ENCODE peak calls at places on chromosomes 11 and 22, in nine cellular contexts. One of them, this sample, is unnamed.
A peak's percentile ranks its signal among the peaks of the same experiment; 100 is the strongest.

GRCh38 chr22:32202539-32203180 is 2.2 kb downstream of the RFPL2 start:
- DNase-seq in heart left ventricle: peak; percentile 53
- DNase-seq in adrenal gland: peak; percentile 33
- DNase-seq in thoracic aorta: no peak
- DNase-seq in fibroblast of lung: peak; percentile 16
- DNase-seq in right lobe of liver: peak; percentile 76
- DNase-seq in cardiac muscle cell: peak; percentile 78
- DNase-seq in CD4-positive, alpha-beta memory T cell: peak; percentile 56
- DNase-seq in right atrium auricular region: no peak
- DNase-seq in this sample: no peak

GRCh38 chr11:19951558-19952083 is 208.7 kb downstream of the DBX1 start:
- DNase-seq in right lobe of liver: no peak
- DNase-seq in thoracic aorta: no peak
- DNase-seq in adrenal gland: no peak
- DNase-seq in heart left ventricle: no peak
- DNase-seq in right atrium auricular region: no peak
- DNase-seq in CD4-positive, alpha-beta memory T cell: no peak
- DNase-seq in cardiac muscle cell: peak; percentile 71
- DNase-seq in fibroblast of lung: peak; percentile 71
- DNase-seq in this sample: no peak

GRCh38 chr11:59078435-59078834 is 7.7 kb upstream of the GLYATL1B start:
- DNase-seq in adrenal gland: no peak
- DNase-seq in CD4-positive, alpha-beta memory T cell: no peak
- DNase-seq in thoracic aorta: no peak
- DNase-seq in fibroblast of lung: no peak
- DNase-seq in right atrium auricular region: no peak
- DNase-seq in right lobe of liver: no peak
- DNase-seq in cardiac muscle cell: no peak
- DNase-seq in heart left ventricle: no peak
- DNase-seq in this sample: no peak

GRCh38 chr11:26286472-26287066 is 45.4 kb upstream of the ANO3 start:
- DNase-seq in CD4-positive, alpha-beta memory T cell: no peak
- DNase-seq in adrenal gland: no peak
- DNase-seq in thoracic aorta: no peak
- DNase-seq in fibroblast of lung: peak; percentile 60
- DNase-seq in heart left ventricle: no peak
- DNase-seq in right atrium auricular region: no peak
- DNase-seq in right lobe of liver: no peak
- DNase-seq in cardiac muscle cell: peak; percentile 62
- DNase-seq in this sample: no peak

GRCh38 chr11:10674991-10675440 is 18.5 kb downstream of the IRAG1 start:
- DNase-seq in right atrium auricular region: peak; percentile 75
- DNase-seq in thoracic aorta: peak; percentile 64
- DNase-seq in heart left ventricle: peak; percentile 66
- DNase-seq in fibroblast of lung: no peak
- DNase-seq in cardiac muscle cell: no peak
- DNase-seq in adrenal gland: no peak
- DNase-seq in right lobe of liver: no peak
- DNase-seq in CD4-positive, alpha-beta memory T cell: no peak
- DNase-seq in this sample: no peak

GRCh38 chr11:16809901-16810668 is 71.6 kb downstream of the C11orf58 start:
- DNase-seq in adrenal gland: peak; percentile 77
- DNase-seq in right atrium auricular region: peak; percentile 69
- DNase-seq in cardiac muscle cell: no peak
- DNase-seq in thoracic aorta: no peak
- DNase-seq in right lobe of liver: peak; percentile 59
- DNase-seq in CD4-positive, alpha-beta memory T cell: no peak
- DNase-seq in heart left ventricle: peak; percentile 82
- DNase-seq in fibroblast of lung: peak; percentile 74
- DNase-seq in this sample: no peak

GRCh38 chr11:120929664-120930154 is 94.2 kb upstream of the TBCEL start:
- DNase-seq in CD4-positive, alpha-beta memory T cell: no peak
- DNase-seq in cardiac muscle cell: peak; percentile 91
- DNase-seq in fibroblast of lung: peak; percentile 46
- DNase-seq in adrenal gland: peak; percentile 42
- DNase-seq in heart left ventricle: peak; percentile 44
- DNase-seq in right lobe of liver: peak; percentile 42
- DNase-seq in thoracic aorta: no peak
- DNase-seq in right atrium auricular region: no peak
- DNase-seq in this sample: no peak

GRCh38 chr22:39522567-39523300 is 2.4 kb downstream of the ATF4 start:
- DNase-seq in adrenal gland: peak; percentile 63
- DNase-seq in right atrium auricular region: no peak
- DNase-seq in cardiac muscle cell: peak; percentile 51
- DNase-seq in thoracic aorta: no peak
- DNase-seq in heart left ventricle: no peak
- DNase-seq in fibroblast of lung: peak; percentile 71
- DNase-seq in right lobe of liver: no peak
- DNase-seq in CD4-positive, alpha-beta memory T cell: peak; percentile 43
- DNase-seq in this sample: no peak

GRCh38 chr11:6438979-6439571 is 1.7 kb downstream of the HPX start:
- DNase-seq in heart left ventricle: peak; percentile 51
- DNase-seq in adrenal gland: peak; percentile 72
- DNase-seq in right lobe of liver: peak; percentile 33
- DNase-seq in fibroblast of lung: peak; percentile 57
- DNase-seq in thoracic aorta: no peak
- DNase-seq in CD4-positive, alpha-beta memory T cell: no peak
- DNase-seq in cardiac muscle cell: peak; percentile 68
- DNase-seq in right atrium auricular region: no peak
- DNase-seq in this sample: peak; percentile 9

GRCh38 chr11:65487467-65488272 is 11.2 kb upstream of the MALAT1 start:
- DNase-seq in fibroblast of lung: peak; percentile 100
- DNase-seq in heart left ventricle: peak; percentile 99
- DNase-seq in thoracic aorta: peak; percentile 99
- DNase-seq in CD4-positive, alpha-beta memory T cell: peak; percentile 36
- DNase-seq in cardiac muscle cell: peak; percentile 99
- DNase-seq in adrenal gland: peak; percentile 100
- DNase-seq in right atrium auricular region: peak; percentile 100
- DNase-seq in right lobe of liver: peak; percentile 95
- DNase-seq in this sample: no peak

GRCh38 chr11:125952973-125953372 is 7.1 kb downstream of the VSIG10L2 start:
- DNase-seq in fibroblast of lung: peak; percentile 38
- DNase-seq in thoracic aorta: no peak
- DNase-seq in adrenal gland: peak; percentile 7
- DNase-seq in heart left ventricle: peak; percentile 58
- DNase-seq in CD4-positive, alpha-beta memory T cell: no peak
- DNase-seq in right lobe of liver: no peak
- DNase-seq in right atrium auricular region: peak; percentile 76
- DNase-seq in cardiac muscle cell: no peak
- DNase-seq in this sample: no peak

GRCh38 chr22:48802576-48802975 is 1025.1 kb downstream of the BRD1 start:
- DNase-seq in right lobe of liver: no peak
- DNase-seq in cardiac muscle cell: no peak
- DNase-seq in heart left ventricle: no peak
- DNase-seq in right atrium auricular region: no peak
- DNase-seq in fibroblast of lung: no peak
- DNase-seq in CD4-positive, alpha-beta memory T cell: no peak
- DNase-seq in thoracic aorta: no peak
- DNase-seq in adrenal gland: no peak
- DNase-seq in this sample: no peak
- H3K9me3 ChIP-seq in right lobe of liver: no peaks in the 10 kb centered on the region
- H3K9me3 ChIP-seq in cardiac muscle cell: no peaks in the 10 kb centered on the region
- H3K9me3 ChIP-seq in heart left ventricle: no peaks in the 10 kb centered on the region
- H3K9me3 ChIP-seq in right atrium auricular region: no peaks in the 10 kb centered on the region
- H3K9me3 ChIP-seq in fibroblast of lung: peaks cover 3% of the 10 kb centered on the region
- H3K9me3 ChIP-seq in CD4-positive, alpha-beta memory T cell: no peaks in the 10 kb centered on the region
- H3K9me3 ChIP-seq in thoracic aorta: no peaks in the 10 kb centered on the region
- H3K9me3 ChIP-seq in adrenal gland: no peaks in the 10 kb centered on the region
- H3K9me3 ChIP-seq in this sample: no peaks in the 10 kb centered on the region

DNA sequence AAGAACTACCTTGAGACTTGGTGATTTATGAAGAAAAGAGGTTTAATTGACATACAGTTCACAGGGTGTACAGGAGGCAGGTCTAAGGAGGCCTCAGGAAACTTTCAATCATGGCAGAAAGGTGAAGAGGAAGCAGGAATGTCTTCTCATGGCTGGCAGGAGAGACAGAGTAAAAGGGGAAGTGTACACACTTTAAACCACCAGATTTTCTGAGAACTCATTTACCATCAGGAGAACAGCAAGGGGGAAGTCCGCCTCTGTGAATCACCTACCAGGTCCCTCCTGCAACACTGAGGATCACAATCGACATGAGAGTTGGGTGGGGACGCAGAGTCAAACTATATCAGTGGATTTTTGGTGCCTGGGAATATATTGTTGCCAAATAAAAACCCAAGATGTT is 40.3 kb upstream of the OR5D13 start:
- DNase-seq in adrenal gland: no peak
- DNase-seq in CD4-positive, alpha-beta memory T cell: no peak
- DNase-seq in fibroblast of lung: no peak
- DNase-seq in heart left ventricle: no peak
- DNase-seq in cardiac muscle cell: no peak
- DNase-seq in thoracic aorta: no peak
- DNase-seq in right atrium auricular region: no peak
- DNase-seq in right lobe of liver: no peak
- DNase-seq in this sample: no peak
- H3K9me3 ChIP-seq in adrenal gland: no peaks in the 10 kb centered on the region
- H3K9me3 ChIP-seq in CD4-positive, alpha-beta memory T cell: no peaks in the 10 kb centered on the region
- H3K9me3 ChIP-seq in fibroblast of lung: no peaks in the 10 kb centered on the region
- H3K9me3 ChIP-seq in heart left ventricle: no peaks in the 10 kb centered on the region
- H3K9me3 ChIP-seq in cardiac muscle cell: no peaks in the 10 kb centered on the region
- H3K9me3 ChIP-seq in thoracic aorta: no peaks in the 10 kb centered on the region
- H3K9me3 ChIP-seq in right atrium auricular region: no peaks in the 10 kb centered on the region
- H3K9me3 ChIP-seq in right lobe of liver: no peaks in the 10 kb centered on the region
- H3K9me3 ChIP-seq in this sample: no peaks in the 10 kb centered on the region

DNA sequence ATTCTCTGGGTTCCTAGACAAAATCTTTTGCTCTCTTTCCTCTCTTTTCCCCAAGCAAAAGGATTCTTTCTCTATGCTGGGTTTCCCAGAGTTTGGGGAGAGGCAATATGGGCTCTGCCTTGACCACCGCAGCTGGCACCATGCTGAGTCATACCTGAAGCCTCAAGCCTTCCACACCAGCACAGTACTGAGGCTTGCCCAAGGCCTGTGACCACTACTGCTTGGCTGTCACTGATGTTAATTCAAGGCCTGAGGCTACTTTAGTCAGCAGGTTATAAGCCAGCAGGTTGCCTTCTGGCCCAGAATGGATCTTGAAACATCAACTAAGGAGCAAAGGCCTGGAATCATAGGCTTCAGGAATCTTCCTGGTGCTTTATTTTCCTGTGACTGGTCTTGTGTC is 185.3 kb downstream of the DYNC2H1 start:
- DNase-seq in thoracic aorta: no peak
- DNase-seq in adrenal gland: no peak
- DNase-seq in heart left ventricle: no peak
- DNase-seq in CD4-positive, alpha-beta memory T cell: no peak
- DNase-seq in right atrium auricular region: no peak
- DNase-seq in right lobe of liver: no peak
- DNase-seq in fibroblast of lung: no peak
- DNase-seq in cardiac muscle cell: no peak
- DNase-seq in this sample: no peak
- H3K9me3 ChIP-seq in thoracic aorta: peaks cover 34% of the 10 kb centered on the region
- H3K9me3 ChIP-seq in adrenal gland: no peaks in the 10 kb centered on the region
- H3K9me3 ChIP-seq in heart left ventricle: peaks cover 45% of the 10 kb centered on the region
- H3K9me3 ChIP-seq in CD4-positive, alpha-beta memory T cell: no peaks in the 10 kb centered on the region
- H3K9me3 ChIP-seq in right atrium auricular region: no peaks in the 10 kb centered on the region
- H3K9me3 ChIP-seq in right lobe of liver: no peaks in the 10 kb centered on the region
- H3K9me3 ChIP-seq in fibroblast of lung: no peaks in the 10 kb centered on the region
- H3K9me3 ChIP-seq in cardiac muscle cell: no peaks in the 10 kb centered on the region
- H3K9me3 ChIP-seq in this sample: peaks cover 13% of the 10 kb centered on the region

GRCh38 chr11:29755474-29755873 is 261.4 kb downstream of the KCNA4 start:
- DNase-seq in adrenal gland: no peak
- DNase-seq in CD4-positive, alpha-beta memory T cell: no peak
- DNase-seq in right atrium auricular region: no peak
- DNase-seq in fibroblast of lung: no peak
- DNase-seq in thoracic aorta: no peak
- DNase-seq in cardiac muscle cell: no peak
- DNase-seq in right lobe of liver: no peak
- DNase-seq in heart left ventricle: no peak
- DNase-seq in this sample: no peak
- H3K9me3 ChIP-seq in adrenal gland: no peaks in the 10 kb centered on the region
- H3K9me3 ChIP-seq in CD4-positive, alpha-beta memory T cell: no peaks in the 10 kb centered on the region
- H3K9me3 ChIP-seq in right atrium auricular region: no peaks in the 10 kb centered on the region
- H3K9me3 ChIP-seq in fibroblast of lung: no peaks in the 10 kb centered on the region
- H3K9me3 ChIP-seq in thoracic aorta: no peaks in the 10 kb centered on the region
- H3K9me3 ChIP-seq in cardiac muscle cell: no peaks in the 10 kb centered on the region
- H3K9me3 ChIP-seq in right lobe of liver: no peaks in the 10 kb centered on the region
- H3K9me3 ChIP-seq in heart left ventricle: peaks cover 7% of the 10 kb centered on the region
- H3K9me3 ChIP-seq in this sample: no peaks in the 10 kb centered on the region

GRCh38 chr11:134753805-134754130 is 341.7 kb upstream of the B3GAT1 start:
- DNase-seq in right lobe of liver: no peak
- DNase-seq in heart left ventricle: no peak
- DNase-seq in right atrium auricular region: no peak
- DNase-seq in adrenal gland: no peak
- DNase-seq in thoracic aorta: no peak
- DNase-seq in fibroblast of lung: no peak
- DNase-seq in CD4-positive, alpha-beta memory T cell: no peak
- DNase-seq in cardiac muscle cell: no peak
- DNase-seq in this sample: no peak

GRCh38 chr11:134754196-134754822 is 342.3 kb upstream of the B3GAT1 start:
- DNase-seq in thoracic aorta: no peak
- DNase-seq in heart left ventricle: no peak
- DNase-seq in adrenal gland: no peak
- DNase-seq in right lobe of liver: no peak
- DNase-seq in fibroblast of lung: no peak
- DNase-seq in CD4-positive, alpha-beta memory T cell: no peak
- DNase-seq in cardiac muscle cell: no peak
- DNase-seq in right atrium auricular region: peak; percentile 38
- DNase-seq in this sample: no peak

GRCh38 chr11:134752526-134752925 is 340.5 kb upstream of the B3GAT1 start:
- DNase-seq in CD4-positive, alpha-beta memory T cell: no peak
- DNase-seq in cardiac muscle cell: no peak
- DNase-seq in right lobe of liver: no peak
- DNase-seq in fibroblast of lung: no peak
- DNase-seq in right atrium auricular region: peak; percentile 49
- DNase-seq in adrenal gland: no peak
- DNase-seq in thoracic aorta: no peak
- DNase-seq in heart left ventricle: no peak
- DNase-seq in this sample: no peak

GRCh38 chr11:134751825-134752224 is 339.8 kb upstream of the B3GAT1 start:
- DNase-seq in fibroblast of lung: no peak
- DNase-seq in right atrium auricular region: peak; percentile 32
- DNase-seq in cardiac muscle cell: no peak
- DNase-seq in heart left ventricle: no peak
- DNase-seq in right lobe of liver: no peak
- DNase-seq in adrenal gland: no peak
- DNase-seq in CD4-positive, alpha-beta memory T cell: no peak
- DNase-seq in thoracic aorta: no peak
- DNase-seq in this sample: no peak

GRCh38 chr11:134752964-134753804 is 341.1 kb upstream of the B3GAT1 start:
- DNase-seq in adrenal gland: no peak
- DNase-seq in fibroblast of lung: no peak
- DNase-seq in heart left ventricle: no peak
- DNase-seq in thoracic aorta: no peak
- DNase-seq in CD4-positive, alpha-beta memory T cell: no peak
- DNase-seq in right atrium auricular region: peak; percentile 28
- DNase-seq in right lobe of liver: no peak
- DNase-seq in cardiac muscle cell: no peak
- DNase-seq in this sample: no peak
- H3K9me3 ChIP-seq in adrenal gland: no peaks in the 10 kb centered on the region
- H3K9me3 ChIP-seq in fibroblast of lung: no peaks in the 10 kb centered on the region
- H3K9me3 ChIP-seq in heart left ventricle: peaks cover 4% of the 10 kb centered on the region
- H3K9me3 ChIP-seq in thoracic aorta: no peaks in the 10 kb centered on the region
- H3K9me3 ChIP-seq in CD4-positive, alpha-beta memory T cell: no peaks in the 10 kb centered on the region
- H3K9me3 ChIP-seq in right atrium auricular region: no peaks in the 10 kb centered on the region
- H3K9me3 ChIP-seq in right lobe of liver: no peaks in the 10 kb centered on the region
- H3K9me3 ChIP-seq in cardiac muscle cell: no peaks in the 10 kb centered on the region
- H3K9me3 ChIP-seq in this sample: no peaks in the 10 kb centered on the region

This sample was measured in T-helper 17 cell.